ENCODE peak calls at places on chromosomes 3 and 15, in six cellular contexts. D is PC-3, R is upper lobe of right lung, O is right cardiac atrium, J is stomach, P is uterus. G is an unnamed sample.

GRCh38 chr15:96135166-96136093 is 195.1 kb upstream of the NR2F2 start:
- DNase-seq in D (no peak), R (no peak), O (no peak), J (no peak), P (no peak), G (no peak)

GRCh38 chr3:21551019-21551418 is 200.0 kb downstream of the ZNF385D start:
- DNase-seq in D (peak), R (no peak), O (no peak), J (no peak), P (no peak), G (no peak)

GRCh38 chr3:179668429-179668828 is 15.6 kb downstream of the USP13 start:
- DNase-seq in D (no peak), R (no peak), O (no peak), J (no peak), P (no peak), G (no peak)

GRCh38 chr3:171311784-171312183 is 148.4 kb downstream of the TNIK start:
- DNase-seq in D (no peak), R (no peak), O (no peak), J (no peak), P (no peak), G (no peak)

GRCh38 chr3:189276481-189277190 is 104.9 kb downstream of the TPRG1 start:
- DNase-seq in D (peak), R (no peak), O (peak), J (no peak), P (no peak), G (no peak)

GRCh38 chr3:69013256-69014021 is at the start of gene EOGT:
- DNase-seq in D (peak), R (peak), O (peak), J (peak), P (peak), G (peak)

GRCh38 chr3:148513066-148513671 is 184.5 kb upstream of the AGTR1 start:
- DNase-seq in D (no peak), R (no peak), O (no peak), J (no peak), P (no peak), G (no peak)

GRCh38 chr15:65841121-65841930 is 28.0 kb upstream of the RAB11A start:
- DNase-seq in D (no peak), R (peak), O (peak), J (no peak), P (no peak), G (no peak)

GRCh38 chr3:132549890-132550578 is 47.0 kb upstream of the ACKR4 start:
- DNase-seq in D (peak), R (no peak), O (no peak), J (no peak), P (no peak), G (no peak)

GRCh38 chr3:195909294-195909644 is 918 bp upstream of the TNK2 start:
- DNase-seq in D (peak), R (no peak), O (no peak), J (no peak), P (no peak), G (no peak)

GRCh38 chr3:175914785-175915184 is 1055.7 kb downstream of the NAALADL2 start:
- DNase-seq in D (no peak), R (no peak), O (no peak), J (no peak), P (no peak), G (no peak)

GRCh38 chr3:19428729-19429128 is 280.4 kb downstream of the KCNH8 start:
- DNase-seq in D (no peak), R (no peak), O (no peak), J (no peak), P (no peak), G (no peak)

GRCh38 chr3:183046883-183047282 is 52.4 kb downstream of the MCCC1 start:
- DNase-seq in D (no peak), R (no peak), O (no peak), J (no peak), P (no peak), G (no peak)

GRCh38 chr3:188049890-188050530 is 103.9 kb upstream of the LPP start:
- DNase-seq in D (no peak), R (no peak), O (no peak), J (no peak), P (no peak), G (no peak)
- H3K27ac ChIP-seq in D (no peak), R (no peak), O (no peak), J (peak), P (peak), G (no peak)

GRCh38 chr15:92633418-92633817 is 22.2 kb downstream of the FAM174B start:
- DNase-seq in D (no peak), R (no peak), O (no peak), J (no peak), P (no peak), G (no peak)
- H3K27ac ChIP-seq in D (no peak), R (no peak), O (no peak), J (peak), P (no peak), G (no peak)

GRCh38 chr3:178551916-178552321 is 15.7 kb downstream of the KCNMB2 start:
- DNase-seq in D (no peak), R (no peak), O (peak), J (no peak), P (peak), G (no peak)
- H3K27ac ChIP-seq in D (no peak), R (no peak), O (no peak), J (no peak), P (peak), G (no peak)

DNA sequence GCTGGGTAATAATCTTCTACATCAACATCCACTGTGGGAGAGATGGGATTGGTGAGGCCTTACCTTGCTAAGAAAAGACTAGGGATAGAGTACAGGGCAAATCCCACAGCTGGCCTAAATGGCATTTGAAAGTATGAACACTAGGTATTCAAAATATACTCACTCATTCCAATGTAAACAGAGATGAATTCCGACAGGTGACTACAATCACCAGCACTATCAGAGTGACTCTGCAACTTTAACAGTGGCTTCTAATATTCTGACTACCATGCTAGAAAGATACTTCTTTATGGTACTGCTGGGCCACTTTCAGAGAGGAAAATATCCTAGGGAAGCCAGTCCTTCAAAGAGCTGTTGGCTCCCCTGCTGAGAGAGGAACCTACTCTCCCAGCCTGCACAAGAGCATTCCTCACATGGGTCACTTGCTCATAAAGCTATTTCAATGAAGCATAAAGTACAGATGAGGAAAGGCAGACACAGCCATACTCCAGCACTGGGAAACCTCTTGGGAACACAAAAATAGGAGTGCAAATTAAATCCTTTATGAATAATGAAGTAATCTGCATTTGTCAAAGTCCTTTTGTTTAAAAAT is 21.5 kb upstream of the MAN2C1 start:
- DNase-seq in D (no peak), R (no peak), O (no peak), J (no peak), P (no peak), G (no peak)
- H3K27ac ChIP-seq in D (no peak), R (no peak), O (no peak), J (peak), P (no peak), G (no peak)

DNA sequence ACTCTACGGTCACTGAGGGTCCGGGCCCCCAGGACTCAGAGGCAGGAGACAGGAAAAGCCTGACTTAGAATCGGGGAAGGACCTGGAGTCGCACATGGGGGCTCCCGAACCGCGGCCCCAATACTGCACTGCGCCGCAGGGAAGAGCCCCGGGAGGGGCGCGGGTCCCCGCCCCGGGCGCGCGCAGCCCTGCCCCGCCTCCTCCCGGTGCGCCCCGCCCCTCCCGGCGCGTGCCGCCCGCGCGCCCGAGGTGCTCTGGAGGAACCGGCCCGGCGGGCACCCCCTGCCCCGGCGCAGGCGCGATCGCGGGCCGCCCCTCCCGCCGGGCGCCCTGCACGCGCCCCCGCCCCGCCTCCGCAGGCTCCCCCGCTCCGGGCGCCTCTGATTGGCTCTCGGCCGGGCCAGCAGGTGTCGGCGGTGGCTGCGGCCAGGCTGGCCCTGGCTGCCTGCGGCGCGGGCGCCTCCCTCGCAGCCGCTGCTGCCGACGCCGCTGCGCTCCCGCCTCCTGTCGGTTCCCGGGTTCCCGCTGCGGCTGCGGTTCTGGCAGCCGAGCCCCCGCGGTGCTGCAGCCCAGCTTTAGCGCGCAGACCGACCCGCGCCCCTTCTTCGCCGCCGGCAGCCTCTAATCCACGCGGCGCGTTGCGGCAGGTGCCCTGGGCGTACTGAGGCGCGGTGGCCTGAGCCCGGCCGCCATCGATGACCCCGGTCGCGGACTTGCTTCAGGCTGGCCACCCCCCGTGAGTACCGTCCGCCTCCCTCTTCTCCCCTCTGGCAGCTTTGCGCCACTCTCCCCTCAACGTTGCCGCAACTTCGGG is at the start of gene MYRIP:
- DNase-seq in D (peak), R (peak), O (peak), J (peak), P (peak), G (peak)
- H3K27ac ChIP-seq in D (no peak), R (no peak), O (no peak), J (peak), P (peak), G (no peak)

GRCh38 chr15:76158250-76158649 is 98.5 kb downstream of the TMEM266 start:
- DNase-seq in D (no peak), R (no peak), O (no peak), J (no peak), P (no peak), G (no peak)

GRCh38 chr15:76159282-76159681 is 99.5 kb downstream of the TMEM266 start:
- DNase-seq in D (no peak), R (no peak), O (no peak), J (no peak), P (no peak), G (no peak)

GRCh38 chr15:76161153-76162049 is 101.6 kb downstream of the TMEM266 start:
- DNase-seq in D (no peak), R (no peak), O (no peak), J (no peak), P (no peak), G (no peak)

GRCh38 chr15:76160426-76161152 is 100.8 kb downstream of the TMEM266 start:
- DNase-seq in D (no peak), R (no peak), O (no peak), J (no peak), P (no peak), G (no peak)

GRCh38 chr15:76158815-76159214 is 99.0 kb downstream of the TMEM266 start:
- DNase-seq in D (no peak), R (no peak), O (no peak), J (no peak), P (no peak), G (no peak)
- H3K27ac ChIP-seq in D (no peak), R (no peak), O (no peak), J (no peak), P (no peak), G (no peak)

DNA sequence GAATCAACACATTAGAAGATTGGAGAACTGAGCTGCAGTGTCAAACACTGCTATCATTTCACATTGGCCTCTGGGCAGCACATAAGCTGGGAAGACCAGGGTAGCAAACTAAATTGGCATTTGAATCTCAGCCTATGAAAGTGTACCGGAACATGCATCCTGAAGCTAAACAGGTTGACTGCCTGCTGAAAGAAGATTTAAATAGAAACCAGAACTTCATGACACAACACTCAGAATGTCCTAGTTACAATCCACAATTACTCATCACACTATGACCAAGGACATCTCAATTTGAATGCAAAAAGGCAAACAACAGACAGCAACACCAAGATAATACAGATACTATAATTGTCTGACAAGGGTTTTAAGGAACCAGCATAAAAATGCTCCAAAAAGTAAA is 26.2 kb downstream of the TM2D3 start:
- DNase-seq in D (no peak), R (no peak), O (no peak), J (no peak), P (no peak), G (no peak)
- H3K27ac ChIP-seq in D (no peak), R (no peak), O (no peak), J (no peak), P (no peak), G (no peak)